ENCODE peak calls at places on chromosomes 16 and 17, in six cellular contexts. C is nucleus accumbens, Z is iPS-NIHi11, J is AG08395, F is heart right ventricle, V is M059J. I is an unnamed sample.
A peak's percentile ranks its signal among the peaks of the same experiment; 100 is the strongest.

GRCh38 chr16:67248401-67249177 is at the start of gene SLC9A5:
- DNase-seq in C (no peak), Z (peak; percentile 68), J (peak; percentile 37), F (no peak), V (no peak), I (peak; percentile 29)

GRCh38 chr17:80169107-80169506 is 723 bp upstream of the CARD14 start:
- DNase-seq in C (no peak), Z (no peak), J (no peak), F (no peak), V (no peak), I (no peak)

GRCh38 chr16:11819798-11820197 is 22.7 kb upstream of the ZC3H7A start:
- DNase-seq in C (no peak), Z (no peak), J (no peak), F (no peak), V (peak; percentile 14), I (no peak)

GRCh38 chr16:3718628-3719027 is 1.3 kb upstream of the TRAP1 start:
- DNase-seq in C (no peak), Z (no peak), J (no peak), F (no peak), V (no peak), I (no peak)

GRCh38 chr16:2023098-2023925 is 3.4 kb upstream of the NHERF2 start:
- DNase-seq in C (peak; percentile 67), Z (peak; percentile 97), J (peak; percentile 96), F (peak; percentile 94), V (peak; percentile 81), I (peak; percentile 73)

GRCh38 chr17:43040655-43041054 is 15.6 kb downstream of the RND2 start:
- DNase-seq in C (no peak), Z (no peak), J (no peak), F (no peak), V (no peak), I (no peak)

GRCh38 chr17:7238418-7239090 is 703 bp downstream of the PHF23 start:
- DNase-seq in C (no peak), Z (no peak), J (no peak), F (no peak), V (peak; percentile 38), I (no peak)

GRCh38 chr16:17224859-17225258 is 245.9 kb downstream of the XYLT1 start:
- DNase-seq in C (no peak), Z (no peak), J (peak; percentile 73), F (peak; percentile 60), V (peak; percentile 79), I (peak; percentile 85)

GRCh38 chr17:61237275-61237674 is 162.4 kb upstream of the TBX2 start:
- DNase-seq in C (no peak), Z (no peak), J (no peak), F (no peak), V (no peak), I (no peak)

GRCh38 chr17:74271281-74271680 is 2.8 kb upstream of the DNAI2 start:
- DNase-seq in C (no peak), Z (peak; percentile 30), J (no peak), F (no peak), V (no peak), I (no peak)

GRCh38 chr17:57876023-57876865 is 26.4 kb upstream of the MRPS23 start:
- DNase-seq in C (no peak), Z (no peak), J (no peak), F (no peak), V (no peak), I (no peak)

GRCh38 chr17:2792541-2793169 is 3.6 kb upstream of the RAP1GAP2 start:
- DNase-seq in C (no peak), Z (no peak), J (no peak), F (no peak), V (no peak), I (no peak)

GRCh38 chr16:59296002-59296401 is 561.9 kb upstream of the GOT2 start:
- DNase-seq in C (no peak), Z (peak; percentile 5), J (no peak), F (no peak), V (no peak), I (no peak)

I was measured in RPMI7951.